ENCODE peak calls at places on chromosomes 7 and 10, in eight cellular contexts. S is HCT116, K is esophagus squamous epithelium, T is A549, V is upper lobe of right lung, Z is left lung, I is heart left ventricle, Q is tibial artery. A is an unnamed sample.

GRCh38 chr10:29681700-29682444 is 47.1 kb upstream of the SVIL start:
- DNase-seq in T (no peak), Z (peak), Q (peak), I (no peak), K (no peak), S (no peak), V (peak), A (no peak)

GRCh38 chr10:91589015-91589655 is 43.7 kb downstream of the PPP1R3C start:
- DNase-seq in K (no peak), I (peak), Q (no peak), V (no peak), T (no peak), Z (no peak), S (no peak), A (peak)

GRCh38 chr10:93751832-93752231 is 5.9 kb upstream of the LGI1 start:
- DNase-seq in Q (no peak), S (peak), K (no peak), I (peak), Z (no peak), T (peak), V (no peak), A (peak)

GRCh38 chr10:97762816-97763215 is 9.0 kb downstream of the SFRP5 start:
- DNase-seq in Z (peak), Q (no peak), I (no peak), V (peak), T (no peak), K (no peak), S (no peak), A (peak)

GRCh38 chr7:68166525-68166924 is 1169.9 kb downstream of the TYW1 start:
- DNase-seq in I (no peak), T (no peak), Z (no peak), K (no peak), Q (no peak), S (no peak), V (no peak), A (no peak)

GRCh38 chr7:37353949-37354660 is 94.6 kb downstream of the ELMO1 start:
- DNase-seq in Z (no peak), Q (no peak), T (no peak), S (no peak), K (no peak), I (no peak), V (no peak), A (no peak)

GRCh38 chr7:120950026-120950538 is 495 bp upstream of the ING3 start:
- DNase-seq in V (no peak), I (no peak), Q (no peak), K (no peak), T (no peak), S (no peak), Z (no peak), A (no peak)

GRCh38 chr10:9875353-9875752 is 1142.3 kb upstream of the CELF2 start:
- DNase-seq in V (no peak), S (no peak), Z (no peak), Q (no peak), T (no peak), I (no peak), K (no peak), A (no peak)

GRCh38 chr7:35617076-35617475 is 77.9 kb downstream of the HERPUD2 start:
- DNase-seq in S (no peak), V (no peak), Q (no peak), I (no peak), T (no peak), K (no peak), Z (no peak), A (peak)

GRCh38 chr7:11294965-11295364 is 321.3 kb downstream of the PHF14 start:
- DNase-seq in Q (no peak), S (no peak), V (no peak), I (no peak), K (no peak), Z (no peak), T (no peak), A (no peak)

GRCh38 chr7:76054129-76055120 is 6.5 kb downstream of the MDH2 start:
- DNase-seq in T (no peak), V (no peak), I (no peak), Q (no peak), Z (no peak), S (no peak), K (no peak), A (peak)

GRCh38 chr10:59382831-59383295 is 20.5 kb upstream of the FAM13C start:
- DNase-seq in Q (no peak), K (no peak), V (no peak), S (no peak), T (no peak), I (no peak), Z (no peak), A (no peak)

GRCh38 chr10:79487296-79488194 is 24.8 kb upstream of the EIF5AL1 start:
- DNase-seq in K (no peak), I (peak), V (peak), Z (no peak), S (peak), Q (peak), T (peak), A (peak)

GRCh38 chr7:94389381-94389780 is 5.3 kb upstream of the COL1A2 start:
- DNase-seq in V (no peak), Z (no peak), S (no peak), K (no peak), Q (no peak), T (no peak), I (no peak), A (peak)

GRCh38 chr10:63093227-63093626 is 39.9 kb upstream of the NRBF2 start:
- DNase-seq in K (no peak), Z (no peak), Q (no peak), T (no peak), I (no peak), V (no peak), S (no peak), A (no peak)

GRCh38 chr10:113704637-113705343 is 25.1 kb downstream of the CASP7 start:
- DNase-seq in Q (no peak), Z (no peak), I (no peak), K (no peak), V (no peak), T (peak), S (peak), A (peak)

GRCh38 chr10:121291828-121292227 is 306.4 kb downstream of the FGFR2 start:
- DNase-seq in V (no peak), I (no peak), K (no peak), S (no peak), Z (no peak), Q (no peak), T (no peak), A (no peak)

GRCh38 chr7:44977956-44978355 is 859 bp downstream of the MYO1G start:
- DNase-seq in S (no peak), V (no peak), I (no peak), T (no peak), Z (peak), K (no peak), Q (no peak), A (no peak)

GRCh38 chr7:89687266-89687665 is 467.0 kb upstream of the STEAP1 start:
- DNase-seq in T (no peak), Z (no peak), V (no peak), S (no peak), Q (no peak), K (no peak), I (no peak), A (no peak)

GRCh38 chr7:2520131-2520807 is 695 bp downstream of the LFNG start:
- DNase-seq in S (no peak), Z (peak), I (no peak), K (no peak), Q (no peak), T (peak), V (no peak), A (no peak)
- H3K27ac ChIP-seq in S (peak), Z (no peak), I (peak), K (peak), Q (no peak), T (peak), V (peak), A (no peak)

GRCh38 chr7:104945599-104945956 is 68.4 kb upstream of the KMT2E start:
- DNase-seq in I (no peak), Q (no peak), K (no peak), Z (no peak), S (no peak), T (no peak), V (no peak), A (no peak)
- H3K4me3 ChIP-seq in I (no peak), Q (peak), K (no peak), Z (no peak), S (no peak), T (peak), V (no peak), A (no peak)

DNA sequence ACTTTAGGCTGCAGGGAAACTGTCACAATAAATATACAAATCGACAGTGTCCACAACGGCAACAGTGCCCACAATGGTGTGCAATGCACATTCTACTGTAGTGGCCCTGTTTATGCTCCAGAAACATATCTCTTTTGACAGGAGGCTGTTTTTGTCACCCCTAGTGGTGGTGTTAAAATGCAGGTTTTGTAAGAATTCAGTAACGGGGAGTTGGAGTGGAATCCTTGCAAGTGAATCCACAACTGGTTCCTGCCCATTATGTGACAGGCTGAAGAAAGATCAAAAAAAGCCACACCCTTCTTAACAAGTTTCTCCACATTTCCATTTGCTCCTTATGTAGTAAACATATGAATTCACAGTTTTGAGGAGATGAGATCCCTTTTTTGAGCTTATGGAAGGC is 58.5 kb downstream of the BEND7 start:
- DNase-seq in Q (no peak), I (no peak), Z (no peak), S (no peak), V (no peak), T (no peak), K (no peak), A (peak)
- TF ChIP-seq CTCF in Q (no peak), I (no peak), Z (no peak), S (peak), V (no peak), T (no peak), K (no peak), A (no peak)

DNA sequence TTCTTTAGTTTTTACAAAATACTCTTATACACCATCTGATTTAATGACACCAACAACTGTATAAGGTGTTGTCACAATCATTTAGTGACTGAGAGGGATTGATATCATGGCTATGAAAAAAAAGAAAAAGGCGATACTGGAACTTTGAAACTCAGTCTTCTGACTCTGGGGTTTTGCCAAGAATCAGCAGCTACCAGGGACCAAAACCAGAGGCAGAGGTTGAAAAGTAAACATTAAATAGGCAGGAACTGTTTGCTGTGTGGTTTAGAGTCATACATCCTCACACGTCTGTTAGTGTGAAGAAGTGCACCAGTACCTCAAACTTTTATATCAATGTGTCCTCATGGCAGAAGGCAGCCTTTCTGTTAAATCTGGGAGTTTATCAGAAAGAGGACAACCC is 19.9 kb upstream of the GGCT start:
- DNase-seq in S (no peak), I (no peak), T (no peak), V (no peak), Z (no peak), K (no peak), Q (no peak), A (no peak)
- H3K27ac ChIP-seq in S (no peak), I (no peak), T (no peak), V (no peak), Z (no peak), K (no peak), Q (no peak), A (no peak)

DNA sequence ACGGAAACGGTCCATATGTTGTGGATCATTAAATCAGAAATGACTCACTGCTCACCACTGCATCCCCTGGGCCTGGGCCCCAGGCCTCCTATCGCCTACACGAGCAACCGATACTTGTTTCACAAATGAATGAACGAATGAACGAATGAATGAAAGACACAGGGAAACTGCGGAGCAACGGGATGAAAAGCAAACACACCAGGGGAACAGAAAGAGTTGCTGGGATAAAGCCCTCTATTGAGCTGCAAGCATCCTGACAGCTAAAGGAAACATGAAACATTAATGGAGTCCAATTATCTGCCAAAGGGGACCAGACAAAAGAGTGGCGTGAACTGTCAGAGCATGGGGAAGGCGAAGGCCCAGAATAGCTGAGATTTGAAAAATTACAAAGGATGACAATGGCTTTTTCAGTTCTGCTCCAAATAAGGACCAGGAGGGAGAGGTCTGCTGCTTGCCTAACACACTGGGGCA is 92.1 kb downstream of the GRB10 start:
- DNase-seq in I (no peak), Z (no peak), V (no peak), S (no peak), Q (no peak), T (no peak), K (no peak), A (no peak)
- H3K4me3 ChIP-seq in I (no peak), Z (no peak), V (no peak), S (no peak), Q (no peak), T (no peak), K (no peak), A (no peak)

DNA sequence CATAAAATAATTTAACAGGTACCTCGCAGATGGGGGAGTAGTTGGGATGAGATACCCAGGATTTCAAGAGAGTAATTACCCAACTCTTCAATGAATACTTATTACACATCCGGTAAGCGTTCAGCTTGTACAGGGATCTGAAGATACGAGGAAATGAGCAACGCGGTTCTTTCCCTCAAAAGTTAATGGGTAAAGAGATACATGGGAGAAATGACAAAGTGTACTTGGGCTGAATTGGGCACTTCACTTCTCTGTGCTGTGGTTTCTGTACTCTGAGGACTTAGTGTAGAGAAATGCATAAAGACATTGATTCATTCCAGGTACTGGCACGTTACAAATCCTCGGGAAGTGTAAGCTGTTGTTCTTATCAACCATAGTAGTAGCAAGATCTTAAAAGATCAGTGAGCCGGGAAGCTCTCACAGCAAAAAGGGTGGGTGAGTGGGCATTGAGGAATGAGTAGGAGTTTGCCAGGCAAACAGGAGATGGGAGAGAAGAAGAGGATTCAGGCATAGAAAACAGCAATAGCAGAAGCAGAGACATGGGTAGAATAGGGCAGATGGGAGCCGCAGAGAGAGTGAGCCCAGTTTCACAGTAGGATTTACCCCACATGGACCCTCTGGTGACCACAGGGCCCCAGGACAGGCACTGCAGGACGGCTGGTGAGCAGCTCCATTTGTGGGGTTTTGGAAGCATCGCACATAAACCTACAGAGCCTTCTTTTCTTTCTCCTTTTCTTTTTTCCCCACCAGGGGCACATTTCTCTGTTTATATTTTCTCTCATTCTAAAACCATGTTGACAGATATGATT is 304.3 kb upstream of the PITRM1 start:
- DNase-seq in Q (no peak), Z (no peak), K (no peak), V (no peak), S (no peak), I (no peak), T (no peak), A (no peak)
- TF ChIP-seq CTCF in Q (no peak), Z (no peak), K (no peak), V (no peak), S (no peak), I (no peak), T (no peak), A (no peak)

GRCh38 chr7:98879989-98880337 is 1.6 kb downstream of the TRRAP start:
- DNase-seq in K (no peak), Q (no peak), T (no peak), S (no peak), Z (no peak), V (no peak), I (no peak), A (no peak)
- H3K27ac ChIP-seq in K (no peak), Q (peak), T (no peak), S (peak), Z (no peak), V (peak), I (no peak), A (no peak)

A was measured in cardiac muscle cell.